ENCODE peak calls at places on chromosomes 13 and 19, in four cellular contexts. One of them, this sample, is unnamed.

GRCh38 chr13:110415669-110416068 is 108.6 kb downstream of the COL4A2 start:
- DNase-seq in stimulated activated CD4-positive, alpha-beta T cell treated with anti-CD3 and anti-CD28 coated beads, TNF-alpha, amount 100 ng/mL, for 48 hours: no peak
- DNase-seq in caudate nucleus: no peak
- DNase-seq in Kasumi-1: no peak
- DNase-seq in this sample: peak; percentile 73

GRCh38 chr19:39053276-39054090 is 21.1 kb upstream of the FBXO27 start:
- DNase-seq in Kasumi-1: no peak
- DNase-seq in caudate nucleus: no peak
- DNase-seq in stimulated activated CD4-positive, alpha-beta T cell treated with anti-CD3 and anti-CD28 coated beads, TNF-alpha, amount 100 ng/mL, for 48 hours: no peak
- DNase-seq in this sample: no peak

GRCh38 chr19:46946090-46946489 is 73.5 kb upstream of the NPAS1 start:
- DNase-seq in Kasumi-1: no peak
- DNase-seq in stimulated activated CD4-positive, alpha-beta T cell treated with anti-CD3 and anti-CD28 coated beads, TNF-alpha, amount 100 ng/mL, for 48 hours: no peak
- DNase-seq in caudate nucleus: no peak
- DNase-seq in this sample: no peak

GRCh38 chr19:51501594-51502263 is at the start of gene SIGLEC12:
- DNase-seq in caudate nucleus: no peak
- DNase-seq in stimulated activated CD4-positive, alpha-beta T cell treated with anti-CD3 and anti-CD28 coated beads, TNF-alpha, amount 100 ng/mL, for 48 hours: peak; percentile 19
- DNase-seq in Kasumi-1: peak; percentile 57
- DNase-seq in this sample: no peak

GRCh38 chr13:113930711-113931637 is 42.9 kb downstream of the C13orf46 start:
- DNase-seq in caudate nucleus: no peak
- DNase-seq in stimulated activated CD4-positive, alpha-beta T cell treated with anti-CD3 and anti-CD28 coated beads, TNF-alpha, amount 100 ng/mL, for 48 hours: peak; percentile 36
- DNase-seq in Kasumi-1: no peak
- DNase-seq in this sample: no peak

GRCh38 chr13:94251801-94252200 is 227.7 kb downstream of the DCT start:
- DNase-seq in caudate nucleus: no peak
- DNase-seq in Kasumi-1: no peak
- DNase-seq in stimulated activated CD4-positive, alpha-beta T cell treated with anti-CD3 and anti-CD28 coated beads, TNF-alpha, amount 100 ng/mL, for 48 hours: no peak
- DNase-seq in this sample: no peak

GRCh38 chr13:37747071-37747612 is 122.4 kb downstream of the TRPC4 start:
- DNase-seq in stimulated activated CD4-positive, alpha-beta T cell treated with anti-CD3 and anti-CD28 coated beads, TNF-alpha, amount 100 ng/mL, for 48 hours: no peak
- DNase-seq in Kasumi-1: no peak
- DNase-seq in caudate nucleus: no peak
- DNase-seq in this sample: peak; percentile 80

GRCh38 chr13:107516517-107516916 is 698.8 kb downstream of the LIG4 start:
- DNase-seq in caudate nucleus: no peak
- DNase-seq in stimulated activated CD4-positive, alpha-beta T cell treated with anti-CD3 and anti-CD28 coated beads, TNF-alpha, amount 100 ng/mL, for 48 hours: no peak
- DNase-seq in Kasumi-1: no peak
- DNase-seq in this sample: no peak

GRCh38 chr13:113187905-113188595 is 20.4 kb downstream of the PCID2 start:
- DNase-seq in caudate nucleus: no peak
- DNase-seq in Kasumi-1: no peak
- DNase-seq in stimulated activated CD4-positive, alpha-beta T cell treated with anti-CD3 and anti-CD28 coated beads, TNF-alpha, amount 100 ng/mL, for 48 hours: no peak
- DNase-seq in this sample: no peak

GRCh38 chr13:52405767-52406494 is at the start of gene THSD1:
- DNase-seq in Kasumi-1: no peak
- DNase-seq in caudate nucleus: no peak
- DNase-seq in stimulated activated CD4-positive, alpha-beta T cell treated with anti-CD3 and anti-CD28 coated beads, TNF-alpha, amount 100 ng/mL, for 48 hours: peak; percentile 8
- DNase-seq in this sample: peak; percentile 20

GRCh38 chr19:8926341-8926740 is 83.9 kb downstream of the MUC16 start:
- DNase-seq in caudate nucleus: no peak
- DNase-seq in stimulated activated CD4-positive, alpha-beta T cell treated with anti-CD3 and anti-CD28 coated beads, TNF-alpha, amount 100 ng/mL, for 48 hours: no peak
- DNase-seq in Kasumi-1: no peak
- DNase-seq in this sample: no peak

GRCh38 chr13:49637989-49638388 is 9.7 kb downstream of the ARL11 start:
- DNase-seq in caudate nucleus: no peak
- DNase-seq in Kasumi-1: no peak
- DNase-seq in stimulated activated CD4-positive, alpha-beta T cell treated with anti-CD3 and anti-CD28 coated beads, TNF-alpha, amount 100 ng/mL, for 48 hours: no peak
- DNase-seq in this sample: no peak

GRCh38 chr13:30153871-30154426 is 153.4 kb downstream of the KATNAL1 start:
- DNase-seq in caudate nucleus: no peak
- DNase-seq in stimulated activated CD4-positive, alpha-beta T cell treated with anti-CD3 and anti-CD28 coated beads, TNF-alpha, amount 100 ng/mL, for 48 hours: no peak
- DNase-seq in Kasumi-1: no peak
- DNase-seq in this sample: no peak

This sample was measured in bronchial epithelial cell.